ENCODE peak calls at places on chromosomes 12 and 14, in seven cellular contexts. Y is 8988T, W is AG08395, I is hippocampal formation, D is cardiac fibroblast, O is NCI-H2171 treated with DMSO at 0.1 percent for 48 hours, U is C1 segment of cervical spinal cord. A is an unnamed sample.

GRCh38 chr14:92026548-92027190 is 13.2 kb downstream of the TRIP11 start:
- DNase-seq in Y (no peak), W (no peak), I (no peak), D (no peak), O (no peak), U (no peak), A (no peak)

GRCh38 chr14:26255213-26255612 is 342.6 kb downstream of the NOVA1 start:
- DNase-seq in Y (no peak), W (peak), I (no peak), D (peak), O (no peak), U (no peak), A (no peak)

GRCh38 chr14:104687601-104688504 is 1.6 kb upstream of the INF2 start:
- DNase-seq in Y (peak), W (peak), I (no peak), D (peak), O (no peak), U (no peak), A (no peak)

GRCh38 chr12:89846473-89846872 is 137.8 kb upstream of the ATP2B1 start:
- DNase-seq in Y (no peak), W (no peak), I (peak), D (no peak), O (no peak), U (no peak), A (no peak)

GRCh38 chr14:72982146-72982708 is 44.7 kb downstream of the ZFYVE1 start:
- DNase-seq in Y (no peak), W (no peak), I (no peak), D (no peak), O (no peak), U (no peak), A (no peak)

GRCh38 chr12:124026755-124027745 is 54.0 kb downstream of the ZNF664 start:
- DNase-seq in Y (no peak), W (peak), I (no peak), D (peak), O (no peak), U (no peak), A (no peak)

GRCh38 chr14:104792101-104792884 is 3.3 kb downstream of the AKT1 start:
- DNase-seq in Y (no peak), W (no peak), I (no peak), D (no peak), O (no peak), U (no peak), A (no peak)

GRCh38 chr12:7588703-7589329 is 76.9 kb downstream of the APOBEC1 start:
- DNase-seq in Y (peak), W (peak), I (no peak), D (peak), O (peak), U (peak), A (no peak)

GRCh38 chr14:100490252-100490651 is 97.0 kb downstream of the BEGAIN start:
- DNase-seq in Y (no peak), W (no peak), I (no peak), D (no peak), O (no peak), U (no peak), A (no peak)

GRCh38 chr14:35509846-35510245 is 24.1 kb upstream of the INSM2 start:
- DNase-seq in Y (no peak), W (no peak), I (no peak), D (no peak), O (no peak), U (no peak), A (no peak)

GRCh38 chr14:73295198-73295796 is 58.0 kb downstream of the PAPLN start:
- DNase-seq in Y (no peak), W (peak), I (peak), D (peak), O (peak), U (no peak), A (no peak)

GRCh38 chr14:33307691-33308369 is 369.2 kb downstream of the NPAS3 start:
- DNase-seq in Y (no peak), W (peak), I (peak), D (peak), O (peak), U (peak), A (peak)

GRCh38 chr12:102461501-102461900 is 18.9 kb downstream of the IGF1 start:
- DNase-seq in Y (no peak), W (no peak), I (no peak), D (no peak), O (peak), U (no peak), A (no peak)

GRCh38 chr14:24741871-24742270 is 107.9 kb upstream of the GZMB start:
- DNase-seq in Y (no peak), W (peak), I (no peak), D (peak), O (no peak), U (no peak), A (no peak)

GRCh38 chr12:124509676-124510300 is 57.6 kb downstream of the NCOR2 start:
- DNase-seq in Y (no peak), W (peak), I (peak), D (peak), O (peak), U (peak), A (no peak)

GRCh38 chr14:51652168-51653095 is 722 bp downstream of the FRMD6 start:
- DNase-seq in Y (peak), W (no peak), I (no peak), D (no peak), O (peak), U (no peak), A (no peak)

GRCh38 chr14:99568567-99569560 is 35.1 kb downstream of the CCDC85C start:
- DNase-seq in Y (no peak), W (no peak), I (no peak), D (peak), O (peak), U (no peak), A (no peak)

GRCh38 chr12:54984602-54985376 is at the start of gene TESPA1:
- DNase-seq in Y (no peak), W (no peak), I (no peak), D (peak), O (no peak), U (peak), A (no peak)

GRCh38 chr12:116276433-116277216 is 868 bp downstream of the MED13L start:
- DNase-seq in Y (peak), W (peak), I (peak), D (peak), O (peak), U (peak), A (no peak)

GRCh38 chr14:23601424-23601823 is 22.8 kb upstream of the JPH4 start:
- DNase-seq in Y (no peak), W (no peak), I (no peak), D (no peak), O (no peak), U (no peak), A (no peak)

GRCh38 chr12:39824505-39825198 is 205.0 kb upstream of the ABCD2 start:
- DNase-seq in Y (no peak), W (no peak), I (no peak), D (peak), O (no peak), U (no peak), A (no peak)

GRCh38 chr14:36068777-36069534 is 107.6 kb downstream of the PTCSC3 start:
- DNase-seq in Y (no peak), W (peak), I (peak), D (peak), O (no peak), U (no peak), A (peak)

GRCh38 chr12:1591543-1591942 is 2.8 kb downstream of the FBXL14 start:
- DNase-seq in Y (no peak), W (no peak), I (no peak), D (no peak), O (no peak), U (no peak), A (no peak)

GRCh38 chr12:92434607-92435025 is 268.2 kb upstream of the PLEKHG7 start:
- DNase-seq in Y (no peak), W (no peak), I (no peak), D (no peak), O (no peak), U (no peak), A (no peak)